ENCODE peak calls at places on chromosomes 12 and 14, in five cellular contexts. O is heart right ventricle; W is CD8-positive, alpha-beta T cell; M is IMR-90; Z is esophagus squamous epithelium. S is an unnamed sample.

GRCh38 chr12:54376596-54377468 is 7.7 kb downstream of the ZNF385A start:
- DNase-seq in W (no peak), M (no peak), Z (no peak), O (no peak), S (no peak)

GRCh38 chr12:87323369-87323768 is 705.8 kb downstream of the C12orf50 start:
- DNase-seq in W (no peak), O (no peak), Z (no peak), M (peak), S (no peak)

GRCh38 chr14:48563465-48563864 is 888.1 kb upstream of the MDGA2 start:
- DNase-seq in W (no peak), M (peak), Z (no peak), O (no peak), S (no peak)

GRCh38 chr12:125373375-125373774 is 308.1 kb downstream of the AACS start:
- DNase-seq in W (no peak), O (no peak), M (no peak), Z (no peak), S (no peak)

GRCh38 chr12:55637467-55637866 is 775 bp downstream of the OR10P1 start:
- DNase-seq in M (no peak), W (peak), Z (no peak), O (no peak), S (no peak)

GRCh38 chr14:95979339-95980042 is 59.7 kb upstream of the C14orf132 start:
- DNase-seq in W (no peak), M (no peak), O (no peak), Z (no peak), S (no peak)

GRCh38 chr14:96156804-96157760 is 47.6 kb upstream of the BDKRB2 start:
- DNase-seq in Z (no peak), W (no peak), M (no peak), O (no peak), S (no peak)

GRCh38 chr14:95509512-95509911 is 6.9 kb downstream of the SYNE3 start:
- DNase-seq in W (no peak), M (no peak), Z (no peak), O (no peak), S (no peak)

GRCh38 chr12:49342914-49343731 is 3.6 kb upstream of the DNAJC22 start:
- DNase-seq in O (no peak), W (peak), M (no peak), Z (no peak), S (no peak)

GRCh38 chr14:56247495-56248087 is 129.4 kb downstream of the PELI2 start:
- DNase-seq in M (peak), W (no peak), Z (no peak), O (no peak), S (no peak)

GRCh38 chr14:71061458-71061857 is 154.2 kb downstream of the PCNX1 start:
- DNase-seq in O (no peak), Z (no peak), M (peak), W (no peak), S (no peak)

GRCh38 chr12:113680868-113681267 is 209.2 kb upstream of the LHX5 start:
- DNase-seq in O (no peak), Z (no peak), M (no peak), W (no peak), S (no peak)

GRCh38 chr14:67240168-67240932 is 885 bp upstream of the PALS1 start:
- DNase-seq in O (peak), Z (no peak), M (peak), W (no peak), S (no peak)

GRCh38 chr14:104604461-104605449 is at the start of gene TMEM179:
- DNase-seq in Z (no peak), W (no peak), M (peak), O (no peak), S (no peak)

GRCh38 chr14:98819867-98820206 is 452.2 kb downstream of the BCL11B start:
- DNase-seq in W (no peak), Z (no peak), M (no peak), O (no peak), S (no peak)

GRCh38 chr12:6788972-6789905 is at the start of gene CD4:
- DNase-seq in W (no peak), M (no peak), O (peak), Z (no peak), S (no peak)

GRCh38 chr14:23640524-23641141 is 4.5 kb downstream of the DHRS2 start:
- DNase-seq in Z (no peak), W (no peak), M (peak), O (peak), S (peak)

GRCh38 chr12:28253175-28253641 is 63.0 kb downstream of the CCDC91 start:
- DNase-seq in M (peak), W (no peak), O (no peak), Z (no peak), S (peak)

GRCh38 chr12:3150820-3151590 is 73.8 kb downstream of the TSPAN9 start:
- DNase-seq in Z (no peak), M (peak), O (no peak), W (no peak), S (no peak)

GRCh38 chr12:77493311-77493710 is 337.4 kb upstream of the NAV3 start:
- DNase-seq in W (no peak), M (no peak), Z (no peak), O (no peak), S (no peak)
- H3K4me3 ChIP-seq in W (no peak), M (no peak), Z (no peak), O (no peak), S (no peak)

DNA sequence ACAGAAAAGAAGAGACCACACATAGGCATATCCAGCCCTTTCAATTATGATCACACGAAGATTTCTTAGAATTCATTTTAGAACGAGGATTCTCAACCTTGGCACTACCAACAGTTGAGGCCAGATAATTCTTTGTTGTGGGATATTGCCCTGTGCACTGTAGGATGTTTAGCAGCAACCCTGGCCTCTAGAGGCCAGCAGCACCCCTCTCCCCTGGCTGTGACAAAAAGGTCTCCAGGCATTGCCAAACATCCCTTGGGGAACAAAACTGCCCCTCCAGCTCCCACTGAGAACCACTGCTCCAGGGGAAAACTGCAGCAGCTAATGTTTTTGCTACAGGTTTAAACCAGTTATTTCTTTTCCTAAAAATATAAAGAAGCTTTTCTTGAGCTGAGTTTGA is 7.1 kb downstream of the NT5DC3 start:
- DNase-seq in O (no peak), M (no peak), W (no peak), Z (no peak), S (no peak)
- TF ChIP-seq CTCF in O (no peak), M (no peak), W (no peak), Z (no peak), S (no peak)

GRCh38 chr12:44063671-44064070 is 227.8 kb downstream of the TMEM117 start:
- DNase-seq in W (no peak), O (no peak), Z (no peak), M (no peak), S (no peak)
- H3K4me3 ChIP-seq in W (no peak), O (no peak), Z (no peak), M (no peak), S (no peak)

GRCh38 chr12:12133259-12133658 is 62.5 kb downstream of the BCL2L14 start:
- DNase-seq in M (no peak), O (no peak), Z (no peak), W (no peak), S (no peak)
- TF ChIP-seq CTCF in M (no peak), O (no peak), Z (no peak), W (no peak), S (no peak)

GRCh38 chr12:9727813-9728212 is 5.1 kb downstream of the CLECL1 start:
- DNase-seq in Z (no peak), M (no peak), O (no peak), W (no peak), S (no peak)

GRCh38 chr12:9719835-9720234 is 13.1 kb downstream of the CLECL1 start:
- DNase-seq in Z (no peak), W (no peak), O (no peak), M (no peak), S (no peak)

GRCh38 chr12:9721394-9722092 is 11.4 kb downstream of the CLECL1 start:
- DNase-seq in Z (no peak), M (peak), W (no peak), O (no peak), S (no peak)

GRCh38 chr12:9725471-9725870 is 7.4 kb downstream of the CLECL1 start:
- DNase-seq in O (no peak), M (no peak), Z (no peak), W (no peak), S (no peak)

DNA sequence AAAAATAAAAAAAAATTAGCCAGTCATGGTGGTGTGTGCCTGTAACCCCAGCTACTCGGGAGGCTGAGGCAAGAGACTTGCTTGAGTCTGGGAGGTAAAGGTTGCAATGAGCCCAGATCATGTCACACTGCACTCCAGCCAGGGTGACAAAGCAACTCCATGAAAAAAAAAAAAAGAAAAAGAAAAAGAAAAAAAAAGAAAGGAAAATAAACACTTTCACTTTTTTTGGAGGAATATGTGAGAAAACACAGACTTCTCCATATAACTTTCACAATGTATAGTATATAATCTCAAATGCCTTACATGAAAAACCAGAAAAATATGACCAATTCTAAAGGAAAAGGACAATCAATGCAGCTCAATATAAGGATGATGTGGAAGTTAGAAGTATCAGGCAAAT is 8.9 kb downstream of the CLECL1 start:
- DNase-seq in Z (no peak), O (no peak), W (no peak), M (no peak), S (no peak)
- H3K4me3 ChIP-seq in Z (no peak), O (no peak), W (no peak), M (no peak), S (no peak)

S was measured in AG09309.